ENCODE peak calls at places on chromosome 12, in eight cellular contexts. I is foreskin fibroblast, W is progenitor cell of endocrine pancreas, K is A549, O is choroid plexus epithelial cell, F is AG04450, R is sigmoid colon, V is hepatocyte. X is an unnamed sample.

GRCh38 chr12:131274906-131275305 is 321.2 kb downstream of the ADGRD1 start:
- DNase-seq in I (no peak), W (no peak), K (no peak), O (no peak), F (no peak), R (no peak), V (no peak), X (no peak)

GRCh38 chr12:62854024-62854423 is 80.9 kb downstream of the PPM1H start:
- DNase-seq in I (no peak), W (no peak), K (no peak), O (no peak), F (no peak), R (no peak), V (no peak), X (no peak)

GRCh38 chr12:105672171-105672570 is 341.7 kb downstream of the C12orf75 start:
- DNase-seq in I (no peak), W (no peak), K (no peak), O (no peak), F (no peak), R (peak; percentile 75), V (no peak), X (no peak)

GRCh38 chr12:118714051-118714460 is 267.3 kb upstream of the SRRM4 start:
- DNase-seq in I (no peak), W (peak; percentile 23), K (peak; percentile 13), O (no peak), F (no peak), R (no peak), V (peak; percentile 57), X (no peak)

GRCh38 chr12:46831335-46832083 is 5.7 kb upstream of the SLC38A4 start:
- DNase-seq in I (no peak), W (peak; percentile 22), K (no peak), O (peak; percentile 12), F (no peak), R (no peak), V (peak; percentile 30), X (no peak)

GRCh38 chr12:25839470-25839869 is 119.0 kb upstream of the RASSF8 start:
- DNase-seq in I (no peak), W (no peak), K (no peak), O (peak; percentile 76), F (no peak), R (no peak), V (no peak), X (no peak)

GRCh38 chr12:53103860-53104305 is 597 bp downstream of the SOAT2 start:
- DNase-seq in I (no peak), W (no peak), K (no peak), O (no peak), F (no peak), R (no peak), V (no peak), X (peak; percentile 32)

GRCh38 chr12:51393676-51394545 is 2.7 kb upstream of the GALNT6 start:
- DNase-seq in I (peak; percentile 93), W (no peak), K (no peak), O (peak; percentile 59), F (peak; percentile 59), R (no peak), V (no peak), X (no peak)

GRCh38 chr12:57272337-57273151 is 21.6 kb upstream of the STAC3 start:
- DNase-seq in I (peak; percentile 23), W (no peak), K (no peak), O (peak; percentile 20), F (no peak), R (no peak), V (no peak), X (no peak)

GRCh38 chr12:49033611-49034286 is 15.2 kb upstream of the PRKAG1 start:
- DNase-seq in I (no peak), W (no peak), K (no peak), O (no peak), F (no peak), R (no peak), V (no peak), X (no peak)

GRCh38 chr12:109994262-109995175 is 1.6 kb downstream of the GIT2 start:
- DNase-seq in I (no peak), W (no peak), K (no peak), O (no peak), F (no peak), R (no peak), V (no peak), X (no peak)

GRCh38 chr12:47141459-47141858 is 61.7 kb upstream of the AMIGO2 start:
- DNase-seq in I (no peak), W (no peak), K (no peak), O (no peak), F (no peak), R (no peak), V (no peak), X (no peak)

GRCh38 chr12:12718853-12719252 is 1.7 kb downstream of the CDKN1B start:
- DNase-seq in I (no peak), W (no peak), K (no peak), O (peak; percentile 40), F (no peak), R (no peak), V (no peak), X (no peak)

GRCh38 chr12:54135621-54136027 is 53.2 kb downstream of the SMUG1 start:
- DNase-seq in I (no peak), W (peak; percentile 71), K (no peak), O (no peak), F (no peak), R (no peak), V (peak; percentile 63), X (no peak)

GRCh38 chr12:54136844-54137580 is 51.8 kb downstream of the SMUG1 start:
- DNase-seq in I (peak; percentile 46), W (no peak), K (no peak), O (no peak), F (no peak), R (no peak), V (peak; percentile 28), X (no peak)

GRCh38 chr12:54140958-54141388 is 47.8 kb downstream of the SMUG1 start:
- DNase-seq in I (no peak), W (no peak), K (no peak), O (no peak), F (no peak), R (no peak), V (peak; percentile 54), X (no peak)

GRCh38 chr12:54139030-54139429 is 49.8 kb downstream of the SMUG1 start:
- DNase-seq in I (peak; percentile 37), W (no peak), K (no peak), O (no peak), F (no peak), R (no peak), V (no peak), X (no peak)

GRCh38 chr12:54138219-54138618 is 50.6 kb downstream of the SMUG1 start:
- DNase-seq in I (no peak), W (no peak), K (no peak), O (no peak), F (no peak), R (no peak), V (no peak), X (no peak)
- TF ChIP-seq CTCF in I (no peak), W (peak; percentile 19), K (peak; percentile 16), O (no peak), F (no peak), R (no peak), V (no peak), X (no peak)

GRCh38 chr12:24595652-24596235 is 353.2 kb downstream of the BCAT1 start:
- DNase-seq in I (no peak), W (no peak), K (no peak), O (peak; percentile 74), F (no peak), R (no peak), V (peak; percentile 6), X (no peak)
- TF ChIP-seq CTCF in I (peak; percentile 17), W (peak; percentile 71), K (no peak), O (peak; percentile 76), F (peak; percentile 55), R (no peak), V (peak; percentile 31), X (peak; percentile 52)

GRCh38 chr12:4997939-4998338 is 45.7 kb upstream of the KCNA5 start:
- DNase-seq in I (peak; percentile 81), W (no peak), K (peak; percentile 21), O (peak; percentile 61), F (peak; percentile 39), R (peak; percentile 79), V (peak; percentile 44), X (no peak)

GRCh38 chr12:5000204-5000603 is 43.5 kb upstream of the KCNA5 start:
- DNase-seq in I (no peak), W (no peak), K (no peak), O (no peak), F (no peak), R (no peak), V (no peak), X (no peak)

GRCh38 chr12:5000658-5001390 is 42.9 kb upstream of the KCNA5 start:
- DNase-seq in I (no peak), W (no peak), K (no peak), O (no peak), F (no peak), R (no peak), V (no peak), X (no peak)

DNA sequence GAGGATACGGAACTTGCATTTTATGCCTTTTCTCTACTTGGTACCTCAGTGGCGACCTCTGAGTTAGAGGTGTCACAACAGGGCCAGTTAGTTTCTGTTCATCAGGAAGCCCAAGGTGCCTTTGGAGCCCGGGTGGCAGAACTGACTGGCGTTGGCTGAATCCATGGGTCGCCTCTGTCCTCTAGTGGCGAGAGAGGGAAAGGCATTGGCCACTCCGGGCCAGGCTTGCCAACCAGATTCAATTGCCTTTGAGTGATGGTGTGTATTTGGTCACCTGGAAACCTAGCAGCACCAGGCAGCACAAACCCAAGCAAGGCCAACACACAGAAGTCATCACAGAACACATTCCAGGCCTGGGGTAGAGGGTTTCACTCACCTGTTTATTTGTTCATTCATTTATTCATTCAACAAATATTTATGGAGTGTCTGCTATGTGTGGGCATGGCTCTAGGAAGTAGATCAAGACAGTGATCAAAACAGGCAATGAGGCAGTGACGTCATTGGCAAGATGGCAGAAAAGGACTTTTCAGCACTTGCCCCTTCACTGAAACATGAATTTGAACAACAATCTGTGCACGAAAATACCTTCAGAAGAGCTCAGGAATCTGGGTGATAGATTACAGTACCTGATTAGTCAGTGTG is 40.5 kb upstream of the KCNA5 start:
- DNase-seq in I (peak; percentile 44), W (peak; percentile 79), K (peak; percentile 57), O (peak; percentile 71), F (peak; percentile 18), R (peak; percentile 82), V (peak; percentile 86), X (no peak)
- TF ChIP-seq CTCF in I (peak; percentile 100), W (peak; percentile 100), K (peak; percentile 74), O (peak; percentile 99), F (peak; percentile 99), R (peak; percentile 99), V (peak; percentile 96), X (peak; percentile 91)

GRCh38 chr12:71759941-71760340 is 5.3 kb downstream of the RAB21 start:
- DNase-seq in I (no peak), W (no peak), K (no peak), O (no peak), F (no peak), R (no peak), V (no peak), X (no peak)

GRCh38 chr12:71756054-71756675 is 1.5 kb downstream of the RAB21 start:
- DNase-seq in I (no peak), W (no peak), K (no peak), O (peak; percentile 21), F (no peak), R (no peak), V (no peak), X (no peak)

GRCh38 chr12:71752887-71753286 is 1.8 kb upstream of the RAB21 start:
- DNase-seq in I (no peak), W (no peak), K (no peak), O (no peak), F (no peak), R (no peak), V (no peak), X (no peak)

GRCh38 chr12:71755146-71755892 is 656 bp downstream of the RAB21 start:
- DNase-seq in I (peak; percentile 42), W (no peak), K (peak; percentile 36), O (peak; percentile 62), F (no peak), R (peak; percentile 77), V (peak; percentile 49), X (no peak)

GRCh38 chr12:71754461-71755145 is at the start of gene RAB21:
- DNase-seq in I (peak; percentile 96), W (peak; percentile 95), K (peak; percentile 92), O (peak; percentile 97), F (peak; percentile 88), R (peak; percentile 99), V (peak; percentile 99), X (peak; percentile 99)
- TF ChIP-seq CTCF in I (no peak), W (peak; percentile 36), K (no peak), O (peak; percentile 22), F (peak; percentile 34), R (peak; percentile 63), V (no peak), X (peak; percentile 31)

X was measured in osteocyte.